ENCODE peak calls at places on chromosomes 3 and 15, in four cellular contexts. K is HepG2, O is endothelial cell of umbilical vein, T is HCT116. E is an unnamed sample. For H3K36me3, the result is how much of the 10 kb centered on the place peaks cover.

GRCh38 chr15:63514533-63514943 is 10.1 kb downstream of the USP3 start:
- DNase-seq in K (peak), O (peak), T (no peak), E (no peak)

GRCh38 chr3:58835075-58835474 is 168.5 kb upstream of the FAM3D start:
- DNase-seq in K (no peak), O (no peak), T (no peak), E (no peak)

GRCh38 chr15:89801471-89802205 is 13.0 kb downstream of the ANPEP start:
- DNase-seq in K (no peak), O (no peak), T (no peak), E (no peak)

GRCh38 chr3:5006755-5007202 is 27.5 kb downstream of the BHLHE40 start:
- DNase-seq in K (no peak), O (no peak), T (no peak), E (no peak)

GRCh38 chr15:92452143-92452542 is 58.5 kb downstream of the ST8SIA2 start:
- DNase-seq in K (no peak), O (no peak), T (no peak), E (no peak)

GRCh38 chr3:171980578-171981270 is 58.7 kb upstream of the FNDC3B start:
- DNase-seq in K (no peak), O (no peak), T (no peak), E (no peak)

GRCh38 chr3:107676469-107677309 is 153.9 kb downstream of the BBX start:
- DNase-seq in K (peak), O (peak), T (peak), E (no peak)

GRCh38 chr3:5692446-5692845 is 504.9 kb downstream of the EDEM1 start:
- DNase-seq in K (no peak), O (no peak), T (no peak), E (no peak)

GRCh38 chr3:46926871-46927717 is 49.5 kb downstream of the CCDC12 start:
- DNase-seq in K (no peak), O (peak), T (no peak), E (no peak)

GRCh38 chr3:24521306-24522154 is 26.9 kb upstream of the THRB start:
- DNase-seq in K (peak), O (peak), T (no peak), E (peak)

GRCh38 chr3:11509175-11510000 is 134.3 kb downstream of the VGLL4 start:
- DNase-seq in K (peak), O (peak), T (no peak), E (peak)

GRCh38 chr3:164450276-164450905 is 627.9 kb downstream of the SI start:
- DNase-seq in K (no peak), O (no peak), T (no peak), E (no peak)

GRCh38 chr3:136366289-136366688 is 116.1 kb downstream of the PCCB start:
- DNase-seq in K (no peak), O (no peak), T (no peak), E (no peak)

GRCh38 chr3:169241928-169242751 is 421.4 kb downstream of the MECOM start:
- DNase-seq in K (no peak), O (peak), T (no peak), E (peak)

GRCh38 chr15:91942676-91943417 is 89.3 kb downstream of the SLCO3A1 start:
- DNase-seq in K (peak), O (no peak), T (peak), E (peak)

GRCh38 chr15:84826369-84826823 is 9.2 kb downstream of the ALPK3 start:
- DNase-seq in K (peak), O (no peak), T (peak), E (no peak)

DNA sequence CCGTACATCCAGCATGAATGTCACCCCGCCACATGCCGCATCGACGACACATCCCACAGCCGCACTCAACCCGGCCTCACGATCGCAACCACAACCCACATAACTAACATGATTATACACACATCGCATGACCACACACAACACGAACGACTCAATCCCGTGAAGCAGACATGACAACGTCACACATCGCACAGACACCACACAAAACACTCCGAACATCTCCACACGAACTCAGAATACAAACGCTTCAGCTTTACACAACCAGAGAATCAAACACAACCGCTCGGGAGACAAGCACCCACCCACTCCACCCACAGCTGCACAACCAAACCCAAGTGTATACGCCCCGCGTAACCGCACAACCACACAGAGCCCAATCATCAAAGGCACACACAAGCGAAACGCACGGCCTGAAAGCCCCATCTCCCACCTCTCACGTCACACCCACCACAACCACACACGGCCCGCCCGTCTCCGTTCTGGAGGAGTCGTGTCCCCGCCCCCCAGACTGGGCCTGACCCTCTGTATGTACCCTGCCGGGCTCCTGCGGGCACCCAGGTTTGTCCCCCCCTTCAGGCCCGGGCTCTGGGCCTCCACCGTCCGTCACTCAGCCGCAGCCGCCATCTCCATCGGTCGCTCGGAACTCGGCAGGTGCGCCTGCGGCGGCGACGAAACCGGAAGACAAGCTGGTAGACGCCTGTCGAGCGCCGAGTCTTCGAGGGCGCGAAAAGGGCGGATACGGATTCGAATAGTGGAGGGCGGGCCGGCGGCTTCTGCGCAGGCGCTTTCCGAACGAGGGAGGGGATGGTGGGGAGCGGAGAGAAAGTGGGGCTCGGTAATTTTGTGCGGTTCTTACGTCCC is at the start of gene RBSN:
- DNase-seq in K (peak), O (peak), T (peak), E (peak)
- H3K36me3 ChIP-seq in K (under half), O (under half), T (under half), E (under half)

GRCh38 chr3:8657804-8658311 is 13.3 kb upstream of the SSUH2 start:
- DNase-seq in K (no peak), O (no peak), T (no peak), E (no peak)
- TF ChIP-seq CTCF in K (no peak), O (no peak), T (no peak), E (no peak)

DNA sequence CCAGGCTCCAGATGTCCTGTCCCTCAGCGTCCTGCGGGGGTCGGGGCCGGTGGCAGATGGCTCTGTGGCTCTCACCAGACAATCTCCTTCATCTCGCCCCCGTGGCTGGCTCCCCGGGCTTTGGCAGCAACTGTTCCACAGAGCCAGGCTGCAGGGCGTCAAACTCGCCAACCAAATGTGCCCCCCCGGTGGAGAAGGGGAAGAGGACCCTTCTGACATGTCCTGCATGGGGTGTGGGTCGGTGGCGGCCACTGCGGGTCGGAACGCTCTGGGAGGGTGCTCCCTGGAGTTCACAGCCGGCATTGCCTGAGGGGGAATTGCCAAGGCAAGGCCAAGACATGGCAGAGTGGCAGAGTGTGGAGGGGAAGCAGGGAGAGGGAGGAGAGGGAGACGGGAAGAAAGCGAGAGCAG is 36.0 kb downstream of the BDH1 start:
- DNase-seq in K (no peak), O (no peak), T (no peak), E (no peak)
- H3K27ac ChIP-seq in K (peak), O (no peak), T (no peak), E (no peak)

DNA sequence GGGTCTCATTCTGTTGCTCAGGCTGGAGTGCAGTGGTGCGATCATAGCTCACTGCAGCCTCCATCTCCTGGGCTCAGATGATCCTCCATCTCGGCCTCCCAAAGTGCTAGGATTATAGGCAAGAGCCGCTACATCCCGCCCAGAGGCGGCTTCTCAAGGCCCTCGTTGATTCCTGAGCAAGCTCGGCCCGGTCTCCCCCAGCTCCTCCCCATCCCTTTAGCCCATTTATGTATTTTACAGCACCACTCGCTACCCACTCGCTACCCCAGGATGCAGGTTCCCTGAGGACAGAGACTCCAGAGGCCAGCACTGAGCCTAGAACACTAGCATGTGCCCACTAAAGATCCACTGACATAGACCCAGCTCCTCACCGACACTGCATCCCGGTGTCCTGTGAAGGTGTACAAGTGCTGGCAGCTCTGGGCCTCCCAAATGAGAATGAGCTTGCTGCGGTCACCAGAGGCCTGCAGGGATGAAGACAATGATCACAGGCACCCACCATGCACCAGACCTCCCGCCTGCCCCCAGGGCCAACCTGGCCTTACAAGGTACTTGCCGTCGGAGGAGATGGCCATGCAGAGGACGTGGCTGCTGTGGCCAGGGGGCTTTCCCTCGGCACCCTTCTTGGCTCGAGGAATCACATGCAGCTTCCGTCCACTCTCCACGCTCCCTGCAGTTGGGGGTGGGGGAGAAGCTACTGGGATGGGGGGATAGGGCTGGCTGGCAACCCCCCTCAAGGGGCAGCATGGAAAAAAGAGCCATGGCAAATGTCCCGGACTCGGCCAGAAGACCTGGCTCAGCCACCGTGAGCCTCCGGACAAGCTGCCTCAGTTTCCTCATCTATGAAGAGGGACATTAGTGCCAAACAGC is 5.6 kb downstream of the RRP9 start:
- DNase-seq in K (no peak), O (no peak), T (no peak), E (no peak)
- H3K36me3 ChIP-seq in K (under half), O (under half), T (under half), E (half or more)

GRCh38 chr3:52197499-52197841 is 490 bp upstream of the ALAS1 start:
- DNase-seq in K (no peak), O (no peak), T (no peak), E (no peak)

GRCh38 chr3:52195823-52196331 is 2.1 kb upstream of the ALAS1 start:
- DNase-seq in K (peak), O (peak), T (no peak), E (peak)

GRCh38 chr3:52198643-52199608 is 966 bp downstream of the ALAS1 start:
- DNase-seq in K (no peak), O (peak), T (no peak), E (no peak)

GRCh38 chr3:52196977-52197376 is 983 bp upstream of the ALAS1 start:
- DNase-seq in K (no peak), O (no peak), T (no peak), E (peak)

DNA sequence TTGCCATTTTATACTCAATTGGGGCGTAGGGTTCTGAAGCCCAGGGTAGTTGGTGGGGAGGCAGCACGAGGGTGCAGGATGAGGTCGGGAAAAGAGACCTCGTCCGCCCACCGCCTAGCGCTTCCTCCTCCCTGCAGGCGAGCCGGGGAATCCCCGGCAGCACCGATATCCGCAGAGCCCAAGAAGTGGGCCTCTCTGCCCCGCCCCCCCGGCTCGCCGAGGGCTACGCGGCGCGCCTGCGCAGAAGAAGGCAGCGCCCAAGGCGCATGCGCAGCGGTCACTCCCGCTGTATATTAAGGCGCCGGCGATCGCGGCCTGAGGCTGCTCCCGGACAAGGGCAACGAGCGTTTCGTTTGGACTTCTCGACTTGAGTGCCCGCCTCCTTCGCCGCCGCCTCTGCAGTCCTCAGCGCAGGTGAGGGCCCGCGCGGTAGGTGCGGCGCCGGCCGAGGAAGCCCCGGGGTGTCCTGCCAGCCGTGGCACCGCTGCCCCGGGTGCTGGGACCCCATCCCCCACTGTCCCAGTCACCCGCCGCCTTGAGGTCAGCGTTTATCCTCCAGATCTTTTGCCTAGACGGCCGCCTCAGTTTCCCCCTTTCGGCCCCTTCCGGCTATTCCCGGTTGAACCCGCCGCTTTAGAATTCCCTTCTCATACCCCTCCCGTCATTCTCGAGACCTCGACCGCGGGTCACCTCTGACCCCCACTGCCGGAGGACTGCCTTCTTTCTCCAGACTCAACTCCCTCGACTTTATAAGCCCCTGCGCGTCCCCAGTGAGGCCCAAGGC is at the start of gene ALAS1:
- DNase-seq in K (peak), O (peak), T (peak), E (peak)
- TF ChIP-seq CTCF in K (no peak), O (no peak), T (no peak), E (peak)

E was measured in left ventricle myocardium inferior.